ENCODE peak calls at places on chromosomes 1 and 21, in ten cellular contexts. J, S, H, X, Z, B, L, V, I and E are unnamed samples.

GRCh38 chr1:248924696-248925532 is 18.9 kb downstream of the PGBD2 start:
- DNase-seq in J (no peak), S (peak; percentile 25), H (peak; percentile 47), X (no peak), Z (no peak), B (no peak), L (peak; percentile 55), V (no peak), I (peak; percentile 63), E (no peak)

GRCh38 chr1:236141447-236142357 is 637 bp upstream of the GPR137B start:
- DNase-seq in J (no peak), S (peak; percentile 30), H (peak; percentile 32), X (no peak), Z (no peak), B (no peak), L (peak; percentile 54), V (no peak), I (no peak), E (peak; percentile 47)

GRCh38 chr1:160639652-160640051 is 7.2 kb downstream of the SLAMF1 start:
- DNase-seq in J (no peak), S (peak; percentile 37), H (no peak), X (no peak), Z (no peak), B (no peak), L (no peak), V (no peak), I (no peak), E (peak; percentile 60)

GRCh38 chr1:114010433-114011184 is 31.3 kb downstream of the OLFML3 start:
- DNase-seq in J (no peak), S (no peak), H (no peak), X (no peak), Z (no peak), B (no peak), L (no peak), V (no peak), I (no peak), E (no peak)

GRCh38 chr1:6507037-6507428 is 15.6 kb upstream of the PLEKHG5 start:
- DNase-seq in J (no peak), S (no peak), H (no peak), X (no peak), Z (no peak), B (no peak), L (no peak), V (no peak), I (no peak), E (no peak)

GRCh38 chr1:7948950-7949349 is 8.3 kb upstream of the TNFRSF9 start:
- DNase-seq in J (no peak), S (no peak), H (no peak), X (no peak), Z (no peak), B (no peak), L (peak; percentile 95), V (no peak), I (peak; percentile 45), E (no peak)

GRCh38 chr1:111802110-111802509 is 46.4 kb downstream of the DDX20 start:
- DNase-seq in J (no peak), S (no peak), H (no peak), X (no peak), Z (no peak), B (no peak), L (no peak), V (no peak), I (no peak), E (no peak)

GRCh38 chr1:67824771-67825170 is 8.5 kb downstream of the GNG12 start:
- DNase-seq in J (no peak), S (peak; percentile 73), H (no peak), X (no peak), Z (no peak), B (no peak), L (no peak), V (no peak), I (no peak), E (peak; percentile 48)

GRCh38 chr1:10530281-10530740 is 55.6 kb downstream of the PEX14 start:
- DNase-seq in J (no peak), S (peak; percentile 45), H (peak; percentile 63), X (peak; percentile 52), Z (peak; percentile 17), B (peak; percentile 69), L (peak; percentile 75), V (peak; percentile 88), I (no peak), E (peak; percentile 70)

GRCh38 chr1:47441450-47442106 is 3.7 kb downstream of the FOXD2 start:
- DNase-seq in J (no peak), S (no peak), H (no peak), X (no peak), Z (no peak), B (no peak), L (no peak), V (no peak), I (no peak), E (no peak)

GRCh38 chr1:47442202-47442601 is 4.4 kb downstream of the FOXD2 start:
- DNase-seq in J (no peak), S (no peak), H (no peak), X (no peak), Z (no peak), B (no peak), L (no peak), V (no peak), I (no peak), E (no peak)

GRCh38 chr1:47439151-47440051 is 1.6 kb downstream of the FOXD2 start:
- DNase-seq in J (no peak), S (no peak), H (no peak), X (no peak), Z (no peak), B (no peak), L (no peak), V (peak; percentile 82), I (no peak), E (peak; percentile 28)

GRCh38 chr1:47440052-47440848 is 2.4 kb downstream of the FOXD2 start:
- DNase-seq in J (no peak), S (no peak), H (no peak), X (no peak), Z (no peak), B (no peak), L (no peak), V (no peak), I (no peak), E (no peak)

GRCh38 chr1:47440849-47441170 is 3.0 kb downstream of the FOXD2 start:
- DNase-seq in J (no peak), S (no peak), H (no peak), X (no peak), Z (no peak), B (no peak), L (no peak), V (no peak), I (no peak), E (no peak)
- H3K27ac ChIP-seq in J (no peak overlapping the region), S (peak overlapping the region; percentile 95), H (no peak overlapping the region), X (no peak overlapping the region), Z (peak overlapping the region; percentile 80), B (no peak overlapping the region), L (no peak overlapping the region), V (no peak overlapping the region), I (no peak overlapping the region), E (no peak overlapping the region)

GRCh38 chr21:41765393-41765950 is 1.4 kb downstream of the RIPK4 start:
- DNase-seq in J (no peak), S (no peak), H (peak; percentile 24), X (no peak), Z (no peak), B (no peak), L (no peak), V (no peak), I (no peak), E (no peak)
- H3K4me3 ChIP-seq in J (peak overlapping the region; percentile 60), S (peak overlapping the region; percentile 60), H (peak overlapping the region; percentile 74), X (no peak overlapping the region), Z (no peak overlapping the region), B (no peak overlapping the region), L (peak overlapping the region; percentile 53), V (peak overlapping the region; percentile 52), I (no peak overlapping the region), E (peak overlapping the region; percentile 65)

GRCh38 chr1:115595279-115596079 is 46.3 kb upstream of the VANGL1 start:
- DNase-seq in J (peak; percentile 12), S (peak; percentile 79), H (peak; percentile 85), X (peak; percentile 89), Z (peak; percentile 84), B (peak; percentile 82), L (peak; percentile 91), V (peak; percentile 74), I (peak; percentile 22), E (peak; percentile 75)

GRCh38 chr1:115596080-115596795 is 45.5 kb upstream of the VANGL1 start:
- DNase-seq in J (no peak), S (no peak), H (no peak), X (no peak), Z (no peak), B (no peak), L (peak; percentile 35), V (no peak), I (no peak), E (no peak)

GRCh38 chr1:115593365-115594259 is 48.2 kb upstream of the VANGL1 start:
- DNase-seq in J (no peak), S (no peak), H (no peak), X (no peak), Z (no peak), B (no peak), L (no peak), V (no peak), I (no peak), E (no peak)

DNA sequence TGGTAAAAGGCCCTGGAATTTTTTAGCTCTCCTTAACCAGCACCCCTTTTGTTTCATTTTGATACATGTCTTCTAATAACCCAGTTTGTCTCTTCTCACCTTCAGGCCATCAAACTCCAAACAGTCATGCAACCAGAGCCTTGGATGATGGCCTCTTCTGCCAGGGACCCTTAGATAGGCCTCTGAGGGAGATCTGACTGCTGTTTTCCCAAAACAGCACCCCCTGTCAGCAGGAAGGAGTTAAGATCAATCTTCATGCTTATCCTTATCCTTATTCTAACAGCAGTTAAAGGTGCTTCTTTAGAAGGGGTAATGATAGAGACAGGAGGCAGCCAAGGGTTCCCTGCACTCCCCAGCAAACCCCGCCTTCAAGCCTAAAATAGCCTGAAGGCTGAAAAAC is 49.5 kb upstream of the VANGL1 start:
- DNase-seq in J (no peak), S (no peak), H (no peak), X (no peak), Z (no peak), B (no peak), L (no peak), V (no peak), I (no peak), E (no peak)
- H3K9me3 ChIP-seq in J (no peaks in the 10 kb centered on the region), S (no peaks in the 10 kb centered on the region), H (no peaks in the 10 kb centered on the region), X (no peaks in the 10 kb centered on the region), Z (no peaks in the 10 kb centered on the region), B (no peaks in the 10 kb centered on the region), L (peaks cover 3% of the 10 kb centered on the region), V (no peaks in the 10 kb centered on the region), I (peaks cover 5% of the 10 kb centered on the region), E (no peaks in the 10 kb centered on the region)

GRCh38 chr1:187630653-187631380 is 802.1 kb downstream of the PLA2G4A start:
- DNase-seq in J (no peak), S (no peak), H (no peak), X (no peak), Z (no peak), B (no peak), L (no peak), V (no peak), I (no peak), E (no peak)
- H3K27ac ChIP-seq in J (no peak overlapping the region), S (no peak overlapping the region), H (no peak overlapping the region), X (no peak overlapping the region), Z (no peak overlapping the region), B (no peak overlapping the region), L (no peak overlapping the region), V (no peak overlapping the region), I (no peak overlapping the region), E (no peak overlapping the region)

GRCh38 chr1:19643113-19643512 is 998 bp upstream of the NBL1 start:
- DNase-seq in J (no peak), S (peak; percentile 87), H (no peak), X (no peak), Z (no peak), B (no peak), L (no peak), V (no peak), I (no peak), E (no peak)
- H3K4me3 ChIP-seq in J (peak overlapping the region; percentile 75), S (peak overlapping the region; percentile 76), H (no peak overlapping the region), X (peak overlapping the region; percentile 61), Z (peak overlapping the region; percentile 55), B (no peak overlapping the region), L (peak overlapping the region; percentile 52), V (no peak overlapping the region), I (peak overlapping the region; percentile 62), E (no peak overlapping the region)